ENCODE peak calls at places on chromosomes 13 and 19, in four cellular contexts. One of them, this sample, is unnamed.

GRCh38 chr19:6312018-6312417 is 21.4 kb downstream of the ACER1 start:
- DNase-seq in HepG2: no peak
- DNase-seq in K562: no peak
- DNase-seq in GM12878: no peak
- DNase-seq in this sample: peak

GRCh38 chr19:42032428-42032827 is 37.6 kb downstream of the GRIK5 start:
- DNase-seq in K562: no peak
- DNase-seq in HepG2: no peak
- DNase-seq in GM12878: no peak
- DNase-seq in this sample: peak

GRCh38 chr13:112071902-112072530 is 5.1 kb downstream of the SOX1 start:
- DNase-seq in GM12878: no peak
- DNase-seq in K562: no peak
- DNase-seq in HepG2: no peak
- DNase-seq in this sample: no peak

GRCh38 chr13:26494591-26494990 is 62.9 kb upstream of the WASF3 start:
- DNase-seq in GM12878: no peak
- DNase-seq in K562: no peak
- DNase-seq in HepG2: no peak
- DNase-seq in this sample: no peak

GRCh38 chr13:113656015-113656588 is 1.9 kb downstream of the ATP4B start:
- DNase-seq in GM12878: no peak
- DNase-seq in HepG2: no peak
- DNase-seq in K562: no peak
- DNase-seq in this sample: peak

GRCh38 chr19:13557756-13558398 is 51.6 kb upstream of the CACNA1A start:
- DNase-seq in GM12878: no peak
- DNase-seq in HepG2: no peak
- DNase-seq in K562: peak
- DNase-seq in this sample: peak

GRCh38 chr19:1566392-1567115 is 1.6 kb downstream of the MEX3D start:
- DNase-seq in K562: peak
- DNase-seq in HepG2: peak
- DNase-seq in GM12878: no peak
- DNase-seq in this sample: peak

GRCh38 chr19:53586277-53586691 is 45.5 kb upstream of the DPRX start:
- DNase-seq in K562: no peak
- DNase-seq in HepG2: peak
- DNase-seq in GM12878: no peak
- DNase-seq in this sample: no peak

GRCh38 chr13:100044936-100045335 is 44.0 kb upstream of the PCCA start:
- DNase-seq in GM12878: no peak
- DNase-seq in HepG2: peak
- DNase-seq in K562: no peak
- DNase-seq in this sample: no peak

GRCh38 chr13:93786846-93787245 is 560.2 kb downstream of the GPC6 start:
- DNase-seq in K562: no peak
- DNase-seq in HepG2: no peak
- DNase-seq in GM12878: no peak
- DNase-seq in this sample: no peak

GRCh38 chr13:99965329-99966000 is 6.1 kb downstream of the ZIC5 start:
- DNase-seq in K562: no peak
- DNase-seq in HepG2: no peak
- DNase-seq in GM12878: no peak
- DNase-seq in this sample: no peak

GRCh38 chr13:23723463-23723862 is 153.3 kb downstream of the TNFRSF19 start:
- DNase-seq in HepG2: no peak
- DNase-seq in GM12878: no peak
- DNase-seq in K562: no peak
- DNase-seq in this sample: no peak

GRCh38 chr13:112061367-112062046 is 5.4 kb upstream of the SOX1 start:
- DNase-seq in HepG2: no peak
- DNase-seq in GM12878: no peak
- DNase-seq in K562: no peak
- DNase-seq in this sample: peak

GRCh38 chr13:89554801-89555200 is 1792.7 kb upstream of the MIR17HG start:
- DNase-seq in GM12878: no peak
- DNase-seq in K562: no peak
- DNase-seq in HepG2: peak
- DNase-seq in this sample: no peak

GRCh38 chr13:80010286-80010831 is 330.6 kb downstream of the SPRY2 start:
- DNase-seq in HepG2: no peak
- DNase-seq in K562: no peak
- DNase-seq in GM12878: no peak
- DNase-seq in this sample: no peak

GRCh38 chr19:3275068-3275582 is 50.7 kb downstream of the CELF5 start:
- DNase-seq in K562: peak
- DNase-seq in GM12878: no peak
- DNase-seq in HepG2: peak
- DNase-seq in this sample: peak

GRCh38 chr19:7679017-7679720 is 1.5 kb upstream of the TRAPPC5 start:
- DNase-seq in GM12878: no peak
- DNase-seq in K562: peak
- DNase-seq in HepG2: peak
- DNase-seq in this sample: no peak

GRCh38 chr19:55681131-55682087 is 6.4 kb downstream of the EPN1 start:
- DNase-seq in GM12878: no peak
- DNase-seq in K562: no peak
- DNase-seq in HepG2: no peak
- DNase-seq in this sample: no peak

GRCh38 chr13:30373727-30374126 is 48.6 kb upstream of the UBE2L5 start:
- DNase-seq in HepG2: no peak
- DNase-seq in K562: no peak
- DNase-seq in GM12878: peak
- DNase-seq in this sample: no peak
- TF ChIP-seq ETV6 in HepG2: no peak
- TF ChIP-seq ETV6 in K562: no peak
- TF ChIP-seq ETV6 in GM12878: no peak
- TF ChIP-seq ETV6 in this sample: no peak

GRCh38 chr19:33755314-33756020 is 41.2 kb upstream of the KCTD15 start:
- DNase-seq in GM12878: no peak
- DNase-seq in K562: no peak
- DNase-seq in HepG2: no peak
- DNase-seq in this sample: no peak

GRCh38 chr19:33759356-33759755 is 37.3 kb upstream of the KCTD15 start:
- DNase-seq in GM12878: no peak
- DNase-seq in HepG2: no peak
- DNase-seq in K562: no peak
- DNase-seq in this sample: no peak

GRCh38 chr19:33756177-33756576 is 40.5 kb upstream of the KCTD15 start:
- DNase-seq in HepG2: no peak
- DNase-seq in GM12878: no peak
- DNase-seq in K562: no peak
- DNase-seq in this sample: no peak

GRCh38 chr19:33754361-33754760 is 42.3 kb upstream of the KCTD15 start:
- DNase-seq in HepG2: no peak
- DNase-seq in K562: no peak
- DNase-seq in GM12878: no peak
- DNase-seq in this sample: no peak

DNA sequence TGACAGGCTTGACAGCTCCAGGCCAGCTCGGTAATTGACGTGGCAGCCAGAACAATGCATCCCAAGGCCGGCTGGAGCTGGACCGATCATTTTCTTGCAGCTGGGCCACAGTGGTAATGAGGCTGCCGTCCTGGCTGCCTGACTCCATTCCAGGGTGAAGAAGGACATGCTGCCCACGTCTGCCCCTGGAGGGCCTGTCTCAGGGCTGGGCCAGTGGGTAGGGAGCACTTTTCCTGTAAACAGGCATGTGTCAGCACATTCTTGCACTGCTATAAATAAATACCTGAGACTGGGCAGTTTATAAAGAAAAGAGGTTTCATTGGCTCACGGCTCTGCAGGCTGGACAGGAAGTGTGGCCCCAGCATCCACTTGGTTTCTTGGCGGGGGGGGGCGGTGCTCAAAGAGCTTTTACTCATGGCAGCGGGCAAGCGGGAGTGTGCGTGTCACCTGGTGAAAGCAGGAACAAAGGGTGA is 38.1 kb upstream of the KCTD15 start:
- DNase-seq in K562: no peak
- DNase-seq in GM12878: no peak
- DNase-seq in HepG2: no peak
- DNase-seq in this sample: no peak
- TF ChIP-seq ETV6 in K562: no peak
- TF ChIP-seq ETV6 in GM12878: no peak
- TF ChIP-seq ETV6 in HepG2: no peak
- TF ChIP-seq ETV6 in this sample: no peak

GRCh38 chr19:48745208-48745995 is 1.3 kb downstream of the IZUMO1 start:
- DNase-seq in K562: peak
- DNase-seq in GM12878: no peak
- DNase-seq in HepG2: peak
- DNase-seq in this sample: peak
- TF ChIP-seq ETV6 in K562: no peak
- TF ChIP-seq ETV6 in GM12878: no peak
- TF ChIP-seq ETV6 in HepG2: no peak
- TF ChIP-seq ETV6 in this sample: no peak

DNA sequence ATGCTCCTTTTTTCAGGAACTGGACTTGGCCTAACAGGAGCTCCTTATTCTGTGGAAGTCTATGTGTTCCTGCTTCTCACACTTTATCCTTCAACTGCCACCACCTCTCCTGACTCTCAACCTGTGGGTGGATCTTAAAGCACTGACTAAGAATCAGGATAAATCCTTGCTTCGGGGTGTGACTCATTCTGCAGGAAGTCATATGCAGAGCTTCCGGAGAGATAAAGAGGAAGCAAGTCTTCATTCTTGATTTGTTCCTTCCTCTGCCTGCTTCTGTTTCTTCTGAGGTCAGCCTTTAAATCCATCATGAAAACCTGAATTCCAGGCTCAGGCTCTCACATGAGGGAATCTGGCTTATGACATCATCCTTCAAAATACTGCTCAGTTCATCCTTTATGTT is 137.1 kb upstream of the ATXN8OS start:
- DNase-seq in HepG2: no peak
- DNase-seq in GM12878: no peak
- DNase-seq in K562: no peak
- DNase-seq in this sample: no peak
- TF ChIP-seq ETV6 in HepG2: no peak
- TF ChIP-seq ETV6 in GM12878: no peak
- TF ChIP-seq ETV6 in K562: no peak
- TF ChIP-seq ETV6 in this sample: no peak

GRCh38 chr19:35120492-35120891 is 4.9 kb downstream of the FXYD3 start:
- DNase-seq in GM12878: no peak
- DNase-seq in K562: no peak
- DNase-seq in HepG2: no peak
- DNase-seq in this sample: no peak
- TF ChIP-seq ETV6 in GM12878: no peak
- TF ChIP-seq ETV6 in K562: no peak
- TF ChIP-seq ETV6 in HepG2: no peak
- TF ChIP-seq ETV6 in this sample: no peak

DNA sequence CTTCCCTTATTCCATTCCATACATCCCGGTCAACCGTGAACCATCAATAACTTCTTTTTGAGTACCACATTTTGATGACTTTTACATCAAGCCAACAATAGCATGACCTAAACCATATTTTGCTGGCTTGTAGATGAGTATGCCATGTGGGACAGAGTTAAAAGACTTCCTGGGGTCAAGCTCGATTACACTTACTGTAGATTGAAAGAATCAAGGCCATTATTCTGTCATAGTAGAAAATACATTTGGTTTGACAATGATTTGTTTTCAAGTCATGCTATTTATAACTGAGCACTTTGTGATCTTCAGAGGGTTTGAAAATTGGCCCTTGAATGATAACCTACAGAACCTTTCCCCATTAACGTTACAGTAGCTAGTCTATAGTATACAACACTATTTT is 1087.0 kb upstream of the PCDH20 start:
- DNase-seq in K562: no peak
- DNase-seq in GM12878: no peak
- DNase-seq in HepG2: no peak
- DNase-seq in this sample: no peak
- TF ChIP-seq ETV6 in K562: no peak
- TF ChIP-seq ETV6 in GM12878: no peak
- TF ChIP-seq ETV6 in HepG2: no peak
- TF ChIP-seq ETV6 in this sample: no peak

GRCh38 chr13:98108330-98108729 is 34.6 kb upstream of the FARP1 start:
- DNase-seq in GM12878: no peak
- DNase-seq in HepG2: no peak
- DNase-seq in K562: no peak
- DNase-seq in this sample: no peak
- TF ChIP-seq ETV6 in GM12878: no peak
- TF ChIP-seq ETV6 in HepG2: no peak
- TF ChIP-seq ETV6 in K562: no peak
- TF ChIP-seq ETV6 in this sample: no peak

This sample was measured in WTC11.